ENCODE peak calls at places on chromosomes 13 and 19, in nine cellular contexts. D is bronchial epithelial cell; H is midbrain; U is HCT116; X is lung microvascular endothelial cell; B is breast epithelium; V is NCI-H187; Z is activated CD8-positive, alpha-beta memory T cell treated with anti-CD3 and anti-CD28 coated beads, Interleukin-2, amount 50 U/mL, for 4 hours; C is HuH-7. F is an unnamed sample.
A peak's percentile ranks its signal among the peaks of the same experiment; 100 is the strongest.

GRCh38 chr13:98385591-98385990 is 191.3 kb downstream of the STK24 start:
- DNase-seq in Z (no peak), V (peak; percentile 61), X (no peak), H (no peak), C (no peak), B (no peak), D (no peak), U (no peak), F (no peak)

GRCh38 chr13:103188688-103189326 is 122.6 kb upstream of the SLC10A2 start:
- DNase-seq in U (no peak), H (peak; percentile 19), D (peak; percentile 46), X (no peak), Z (no peak), V (peak; percentile 54), B (no peak), C (no peak), F (peak; percentile 25)

GRCh38 chr19:46962030-46962570 is 57.5 kb upstream of the NPAS1 start:
- DNase-seq in D (no peak), X (no peak), H (no peak), V (no peak), B (no peak), C (no peak), Z (no peak), U (no peak), F (no peak)

GRCh38 chr13:94345374-94346195 is 133.9 kb downstream of the DCT start:
- DNase-seq in V (peak; percentile 42), Z (no peak), U (no peak), C (no peak), H (no peak), X (peak; percentile 63), B (no peak), D (peak; percentile 81), F (no peak)

GRCh38 chr19:45729774-45730388 is 815 bp downstream of the FBXO46 start:
- DNase-seq in H (no peak), Z (no peak), V (no peak), C (no peak), X (peak; percentile 28), B (no peak), D (peak; percentile 60), U (no peak), F (no peak)

GRCh38 chr19:18414504-18415176 is 4.6 kb upstream of the SSBP4 start:
- DNase-seq in B (no peak), C (no peak), Z (no peak), U (no peak), H (no peak), V (no peak), X (no peak), D (no peak), F (no peak)

GRCh38 chr19:33471111-33471996 is 50.2 kb downstream of the PEPD start:
- DNase-seq in C (no peak), H (no peak), V (no peak), U (no peak), X (no peak), Z (peak; percentile 4), D (no peak), B (no peak), F (no peak)

GRCh38 chr19:49793561-49793840 is 19.6 kb downstream of the FUZ start:
- DNase-seq in Z (no peak), H (no peak), C (no peak), U (no peak), B (no peak), D (peak; percentile 31), V (no peak), X (no peak), F (no peak)

GRCh38 chr13:113601166-113602070 is 16.9 kb downstream of the TFDP1 start:
- DNase-seq in B (no peak), C (no peak), D (no peak), Z (no peak), X (no peak), U (no peak), H (no peak), V (no peak), F (no peak)

GRCh38 chr19:51784922-51785690 is 9.9 kb upstream of the FPR3 start:
- DNase-seq in H (peak; percentile 41), B (peak; percentile 20), V (no peak), D (peak; percentile 62), X (peak; percentile 42), Z (no peak), C (no peak), U (no peak), F (no peak)

GRCh38 chr13:37715606-37716015 is 117.0 kb upstream of the POSTN start:
- DNase-seq in U (no peak), V (no peak), Z (no peak), B (no peak), H (no peak), D (peak; percentile 91), C (no peak), X (peak; percentile 41), F (no peak)

GRCh38 chr13:20425819-20426219 is 99.8 kb downstream of the CRYL1 start:
- DNase-seq in U (no peak), Z (no peak), D (peak; percentile 37), V (no peak), B (no peak), X (no peak), H (no peak), C (no peak), F (no peak)

GRCh38 chr19:16714702-16715294 is 4.8 kb upstream of the NWD1 start:
- DNase-seq in X (peak; percentile 52), C (peak; percentile 60), B (peak; percentile 40), D (peak; percentile 40), V (peak; percentile 3), H (peak; percentile 52), U (peak; percentile 48), Z (peak; percentile 36), F (peak; percentile 26)